ENCODE peak calls at places on chromosomes 5 and 9, in four cellular contexts. S is IMR-90, G is aorta, E is fibroblast of pulmonary artery. X is an unnamed sample.

GRCh38 chr5:84383296-84383815 is 1.3 kb downstream of the EDIL3 start:
- DNase-seq in S (no peak), G (no peak), E (no peak), X (no peak)

GRCh38 chr9:73775757-73776156 is 624.1 kb downstream of the ANXA1 start:
- DNase-seq in S (no peak), G (no peak), E (no peak), X (no peak)

GRCh38 chr9:123318192-123318591 is 37.8 kb upstream of the CRB2 start:
- DNase-seq in S (no peak), G (peak; percentile 52), E (no peak), X (no peak)

GRCh38 chr9:78567693-78568092 is 270.8 kb downstream of the PSAT1 start:
- DNase-seq in S (no peak), G (no peak), E (no peak), X (no peak)

GRCh38 chr5:133285583-133286021 is 233.8 kb downstream of the HSPA4 start:
- DNase-seq in S (peak; percentile 51), G (no peak), E (peak; percentile 18), X (peak; percentile 18)

GRCh38 chr9:138080979-138081378 is 203.4 kb downstream of the CACNA1B start:
- DNase-seq in S (no peak), G (peak; percentile 40), E (no peak), X (no peak)

GRCh38 chr9:135296783-135297715 is 182.5 kb upstream of the PPP1R26 start:
- DNase-seq in S (no peak), G (no peak), E (no peak), X (no peak)

GRCh38 chr5:144390133-144390532 is 219.5 kb downstream of the KCTD16 start:
- DNase-seq in S (peak; percentile 0), G (no peak), E (peak; percentile 15), X (no peak)

GRCh38 chr9:86485359-86485758 is 131.1 kb upstream of the TUT7 start:
- DNase-seq in S (no peak), G (no peak), E (no peak), X (no peak)

GRCh38 chr5:156186760-156187159 is 140.2 kb upstream of the SGCD start:
- DNase-seq in S (peak; percentile 74), G (no peak), E (no peak), X (no peak)

GRCh38 chr5:153752890-153753289 is 262.4 kb downstream of the GRIA1 start:
- DNase-seq in S (no peak), G (no peak), E (peak; percentile 12), X (no peak)

GRCh38 chr5:151214614-151215545 is 9.0 kb downstream of the CCDC69 start:
- DNase-seq in S (no peak), G (no peak), E (no peak), X (no peak)

GRCh38 chr9:136981588-136982231 is 1.1 kb upstream of the LCNL1 start:
- DNase-seq in S (no peak), G (no peak), E (peak; percentile 33), X (no peak)

GRCh38 chr9:130942679-130943078 is 3.6 kb upstream of the FIBCD1 start:
- DNase-seq in S (no peak), G (no peak), E (no peak), X (no peak)

GRCh38 chr5:112917453-112918005 is 4.5 kb downstream of the REEP5 start:
- DNase-seq in S (peak; percentile 49), G (no peak), E (peak; percentile 7), X (no peak)

GRCh38 chr9:114221706-114222465 is 66.5 kb downstream of the COL27A1 start:
- DNase-seq in S (peak; percentile 54), G (no peak), E (no peak), X (no peak)

GRCh38 chr5:67679184-67679855 is 482.7 kb upstream of the CD180 start:
- DNase-seq in S (no peak), G (no peak), E (no peak), X (no peak)

DNA sequence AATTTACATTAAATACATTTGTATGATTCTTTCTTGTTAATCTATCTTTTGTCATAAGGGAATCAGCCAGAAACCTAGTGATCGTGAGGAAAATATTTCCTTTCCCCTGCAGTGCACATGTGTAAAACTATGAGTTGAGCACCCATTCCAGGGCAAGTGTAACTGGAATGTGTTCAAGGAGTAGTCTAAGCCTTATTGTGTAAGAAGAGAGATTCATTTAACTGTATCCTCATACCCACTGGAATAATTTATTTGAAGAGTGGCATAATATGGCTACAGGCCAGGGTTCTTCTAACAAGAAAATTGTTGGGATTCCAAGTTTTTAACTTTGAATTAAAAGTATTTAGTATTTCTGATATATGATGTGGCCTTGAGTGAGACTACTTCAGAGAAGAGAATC is 1692.7 kb downstream of the EFNA5 start:
- DNase-seq in S (no peak), G (no peak), E (no peak), X (no peak)
- H3K4me3 ChIP-seq in S (no peak overlapping the region), G (no peak overlapping the region), E (no peak overlapping the region), X (no peak overlapping the region)

DNA sequence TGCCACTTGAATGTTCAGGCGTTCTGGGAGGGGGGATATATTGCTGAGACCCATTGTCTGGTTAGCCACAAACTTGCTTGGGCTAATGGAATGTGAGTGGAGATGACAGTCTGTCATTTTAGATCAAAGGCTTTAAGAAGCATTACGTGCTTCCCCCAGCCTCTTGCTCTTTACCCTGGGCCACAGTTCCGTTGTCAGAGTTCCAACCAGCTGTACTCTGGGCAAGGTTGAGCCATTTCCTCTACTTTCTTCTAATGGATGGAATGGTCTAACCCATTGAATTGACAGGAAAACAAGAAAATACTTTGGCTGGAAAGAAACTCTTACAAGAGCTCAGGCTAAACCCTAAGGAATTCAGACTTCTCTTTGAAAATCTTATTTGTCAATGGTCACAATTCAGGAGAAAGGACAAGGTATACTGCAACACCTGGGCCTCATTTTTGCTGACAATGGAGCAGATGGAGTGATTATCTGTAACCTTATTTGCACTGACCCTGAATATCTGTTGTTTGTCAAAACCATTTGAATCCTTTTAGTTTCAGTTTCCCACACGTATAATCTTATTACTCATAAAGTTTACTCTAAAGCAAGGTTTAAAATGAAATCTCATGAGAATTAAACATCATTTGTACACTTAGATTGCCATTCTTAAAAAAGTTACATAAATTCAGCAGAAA is 231.4 kb downstream of the PDE4D start:
- DNase-seq in S (no peak), G (no peak), E (peak; percentile 43), X (no peak)
- H3K4me3 ChIP-seq in S (no peak overlapping the region), G (no peak overlapping the region), E (no peak overlapping the region), X (no peak overlapping the region)

GRCh38 chr5:123157797-123158528 is 68.9 kb downstream of the PRDM6 start:
- DNase-seq in S (peak; percentile 83), G (no peak), E (peak; percentile 59), X (no peak)
- H3K4me3 ChIP-seq in S (no peak overlapping the region), G (no peak overlapping the region), E (no peak overlapping the region), X (no peak overlapping the region)

GRCh38 chr9:127905788-127906191 is 6.4 kb upstream of the ST6GALNAC6 start:
- DNase-seq in S (no peak), G (no peak), E (no peak), X (no peak)
- H3K4me3 ChIP-seq in S (no peak overlapping the region), G (no peak overlapping the region), E (no peak overlapping the region), X (no peak overlapping the region)

GRCh38 chr5:476102-476813 is 33.3 kb downstream of the EXOC3 start:
- DNase-seq in S (no peak), G (peak; percentile 71), E (no peak), X (no peak)

GRCh38 chr5:473344-474192 is 30.6 kb downstream of the EXOC3 start:
- DNase-seq in S (peak; percentile 34), G (peak; percentile 83), E (peak; percentile 39), X (peak; percentile 61)

GRCh38 chr5:476814-477175 is 33.8 kb downstream of the EXOC3 start:
- DNase-seq in S (no peak), G (no peak), E (no peak), X (no peak)

GRCh38 chr5:475704-476101 is 32.7 kb downstream of the EXOC3 start:
- DNase-seq in S (no peak), G (peak; percentile 68), E (no peak), X (no peak)

DNA sequence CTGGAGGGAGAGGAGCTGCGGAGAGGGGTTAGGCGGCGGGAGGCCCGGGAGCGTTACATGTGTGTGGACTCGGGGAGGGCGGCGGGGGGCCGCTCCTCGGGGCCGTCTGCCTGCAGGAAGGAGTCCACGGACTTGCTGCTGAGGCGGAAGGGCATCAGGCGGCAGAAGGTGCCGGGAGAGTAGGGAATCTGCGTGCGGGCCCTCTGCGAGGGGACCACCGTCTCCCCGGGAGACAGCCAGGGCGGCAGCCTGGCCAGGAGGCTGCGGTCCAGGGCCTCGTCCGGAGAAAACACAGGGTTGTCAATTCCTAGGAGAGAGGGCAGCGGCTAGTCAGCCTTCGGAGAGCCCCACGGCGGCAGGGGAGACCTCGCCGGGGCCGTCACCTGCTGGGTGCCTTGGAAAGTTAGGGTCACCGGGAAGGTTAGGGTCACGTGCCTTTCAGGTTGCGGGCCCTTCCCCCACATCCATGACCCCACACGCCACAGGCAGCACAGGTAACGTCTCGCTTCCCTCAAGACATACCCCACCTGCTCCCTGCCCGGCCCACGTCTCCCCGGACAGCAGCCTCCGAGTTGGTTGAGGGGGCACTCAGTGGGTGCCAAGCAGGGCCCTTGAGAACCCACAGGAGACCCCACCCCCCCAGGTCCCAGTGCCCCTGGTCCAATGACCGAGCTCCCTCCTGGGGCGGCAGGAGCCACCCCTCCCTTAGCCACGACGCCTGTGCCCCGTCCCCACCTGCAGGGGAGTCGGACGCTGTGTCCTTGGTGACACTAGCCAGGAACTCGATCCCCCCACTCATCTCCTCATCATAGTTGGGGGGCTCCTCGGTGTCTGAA is 32.1 kb downstream of the EXOC3 start:
- DNase-seq in S (peak; percentile 9), G (peak; percentile 77), E (peak; percentile 12), X (no peak)
- H3K4me3 ChIP-seq in S (peak overlapping the region; percentile 27), G (no peak overlapping the region), E (peak overlapping the region; percentile 43), X (no peak overlapping the region)

GRCh38 chr5:107668154-107668932 is 2.4 kb downstream of the EFNA5 start:
- DNase-seq in S (no peak), G (no peak), E (no peak), X (no peak)
- H3K4me3 ChIP-seq in S (no peak overlapping the region), G (peak overlapping the region; percentile 85), E (peak overlapping the region; percentile 87), X (peak overlapping the region; percentile 66)

GRCh38 chr5:172567843-172568242 is 73.2 kb upstream of the NEURL1B start:
- DNase-seq in S (no peak), G (peak; percentile 66), E (no peak), X (no peak)

GRCh38 chr5:172564883-172565282 is 76.2 kb upstream of the NEURL1B start:
- DNase-seq in S (no peak), G (no peak), E (no peak), X (no peak)

GRCh38 chr5:172565455-172565854 is 75.6 kb upstream of the NEURL1B start:
- DNase-seq in S (no peak), G (no peak), E (no peak), X (no peak)

GRCh38 chr5:172567294-172567693 is 73.8 kb upstream of the NEURL1B start:
- DNase-seq in S (no peak), G (peak; percentile 63), E (no peak), X (no peak)

GRCh38 chr5:172565931-172566665 is 75.0 kb upstream of the NEURL1B start:
- DNase-seq in S (no peak), G (no peak), E (no peak), X (no peak)
- H3K4me3 ChIP-seq in S (no peak overlapping the region), G (no peak overlapping the region), E (no peak overlapping the region), X (no peak overlapping the region)

X was measured in PC-9.